ENCODE peak calls at places on chromosome 7, in seven cellular contexts. T, V, R, H, A, J and B are unnamed samples.

GRCh38 chr7:149854611-149855367 is 16.6 kb downstream of the ZNF862 start:
- DNase-seq in V (no peak), T (peak; percentile 53), R (peak; percentile 62), J (no peak), H (no peak), A (peak; percentile 81), B (peak; percentile 36)

GRCh38 chr7:90207956-90208355 is 3.6 kb upstream of the STEAP2 start:
- DNase-seq in T (no peak), R (no peak), H (no peak), V (no peak), J (no peak), A (no peak), B (no peak)

GRCh38 chr7:17598846-17599245 is 300.4 kb downstream of the AHR start:
- DNase-seq in T (no peak), J (no peak), A (no peak), H (no peak), V (no peak), R (no peak), B (no peak)

GRCh38 chr7:137888254-137888653 is 41.5 kb upstream of the DGKI start:
- DNase-seq in R (no peak), J (no peak), V (no peak), H (peak; percentile 19), A (no peak), T (no peak), B (no peak)

GRCh38 chr7:1978656-1979590 is 253.8 kb downstream of the MAD1L1 start:
- DNase-seq in T (no peak), J (no peak), V (no peak), H (no peak), A (no peak), R (no peak), B (no peak)

GRCh38 chr7:37198188-37198905 is 250.3 kb downstream of the ELMO1 start:
- DNase-seq in V (no peak), R (no peak), A (no peak), J (no peak), H (no peak), T (peak; percentile 49), B (no peak)

GRCh38 chr7:100603697-100604077 is 1.5 kb downstream of the PCOLCE start:
- DNase-seq in R (peak; percentile 85), T (no peak), A (no peak), H (no peak), J (no peak), V (no peak), B (no peak)

GRCh38 chr7:107902381-107902780 is 11.4 kb downstream of the DLD start:
- DNase-seq in T (no peak), H (no peak), V (no peak), J (no peak), R (no peak), A (no peak), B (no peak)

GRCh38 chr7:67573639-67574038 is 577.0 kb downstream of the TYW1 start:
- DNase-seq in H (no peak), R (no peak), J (no peak), A (no peak), T (no peak), V (no peak), B (no peak)

GRCh38 chr7:40369641-40370277 is 235.0 kb downstream of the SUGCT start:
- DNase-seq in V (no peak), J (no peak), T (peak; percentile 2), R (no peak), H (no peak), A (no peak), B (no peak)

GRCh38 chr7:40380111-40380510 is 245.3 kb downstream of the SUGCT start:
- DNase-seq in T (no peak), H (no peak), A (no peak), J (no peak), V (no peak), R (no peak), B (no peak)

GRCh38 chr7:40372031-40372430 is 237.2 kb downstream of the SUGCT start:
- DNase-seq in A (no peak), J (no peak), T (no peak), V (no peak), H (no peak), R (no peak), B (no peak)

DNA sequence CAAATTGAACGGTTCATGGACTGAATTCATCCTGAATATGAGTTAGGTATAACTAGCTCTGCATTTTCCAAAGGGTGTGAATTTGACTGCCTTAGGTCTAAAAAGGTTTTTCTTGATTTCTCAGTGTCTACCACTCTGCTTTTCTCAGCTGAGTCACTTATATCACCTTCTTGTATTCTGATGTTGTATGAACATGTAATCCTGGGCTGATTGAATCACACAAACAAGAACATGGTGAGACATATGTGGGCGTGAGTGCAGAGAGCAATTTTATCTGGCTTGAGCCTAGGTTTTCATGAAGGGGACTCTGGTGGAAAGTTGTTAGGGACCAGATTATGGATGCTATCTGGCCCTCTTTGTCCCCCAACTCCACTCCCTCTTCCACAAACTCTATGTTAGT is 239.8 kb downstream of the SUGCT start:
- DNase-seq in R (no peak), V (no peak), H (no peak), T (no peak), A (no peak), J (no peak), B (no peak)
- H3K4me3 ChIP-seq in R (no peak overlapping the region), V (no peak overlapping the region), H (no peak overlapping the region), T (no peak overlapping the region), A (no peak overlapping the region), J (no peak overlapping the region), B (no peak overlapping the region)

DNA sequence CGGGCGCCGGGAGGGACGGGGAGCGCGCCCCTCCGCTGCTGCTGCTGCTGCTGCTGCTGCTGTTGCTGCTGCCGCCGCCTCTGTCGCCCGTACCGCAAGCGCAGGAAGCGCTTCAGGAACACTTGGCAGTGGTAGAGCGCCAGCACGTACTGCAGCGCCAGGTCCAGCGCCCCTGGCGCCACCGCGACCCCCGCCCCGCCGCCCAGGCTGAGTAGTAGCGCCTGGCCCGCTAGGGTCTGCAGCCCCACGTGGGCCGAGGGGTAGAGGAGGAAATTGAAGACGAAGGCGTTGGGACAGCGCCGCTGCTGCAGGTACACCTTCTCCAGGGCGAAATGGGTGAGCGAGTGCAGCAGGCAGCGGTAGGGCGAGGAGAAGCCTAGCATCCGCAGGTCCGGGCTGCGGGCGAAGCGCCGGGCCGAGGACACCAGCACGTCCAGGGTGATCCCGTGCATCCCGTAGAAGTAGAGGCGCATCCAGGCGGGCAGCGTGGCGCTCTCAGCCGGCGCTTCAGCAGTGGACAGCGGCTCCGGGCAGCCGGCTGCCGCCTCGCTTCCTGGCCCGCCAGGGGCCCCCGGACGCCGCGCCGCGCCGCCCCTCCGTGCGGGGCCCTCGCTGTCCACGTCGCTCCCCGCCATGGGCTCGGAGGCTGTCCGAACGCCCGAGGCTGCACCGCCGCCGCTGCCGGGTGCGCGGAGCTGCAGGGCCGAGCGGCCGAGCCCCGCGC is at the start of gene TMEM229A:
- DNase-seq in J (no peak), A (peak; percentile 88), R (peak; percentile 81), T (no peak), H (no peak), V (peak; percentile 35), B (no peak)
- H3K9ac ChIP-seq in J (no peak within 1 kb of the TSS), A (no peak within 1 kb of the TSS), R (no peak within 1 kb of the TSS), T (no peak within 1 kb of the TSS), H (no peak within 1 kb of the TSS), V (peak within 1 kb of the TSS; percentile 70), B (no peak within 1 kb of the TSS)

GRCh38 chr7:25598765-25599164 is 370.5 kb upstream of the NPVF start:
- DNase-seq in H (no peak), J (no peak), V (no peak), T (no peak), R (no peak), A (no peak), B (no peak)
- TF ChIP-seq YY1 in H (no peak), J (no peak), V (no peak), T (no peak), R (no peak), A (no peak), B (no peak)

DNA sequence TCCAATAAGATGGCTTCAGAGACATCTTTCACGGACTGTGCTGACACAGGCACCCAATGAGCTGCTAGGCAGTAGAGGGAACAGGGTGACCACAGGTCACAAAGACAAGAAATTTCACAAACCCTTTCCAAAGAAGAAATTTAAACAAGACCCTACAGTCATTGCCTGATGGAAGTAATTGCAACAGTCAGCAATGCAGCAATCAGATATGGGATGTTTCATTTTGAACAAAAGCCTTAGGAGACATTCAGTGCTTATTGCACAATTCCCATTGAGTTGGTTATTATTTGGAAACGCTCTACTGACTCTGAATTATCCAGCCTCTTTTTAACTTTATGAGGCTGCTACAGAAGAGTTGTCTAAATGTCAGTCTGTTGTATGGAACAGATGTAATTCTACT is 85.5 kb downstream of the ETV1 start:
- DNase-seq in A (no peak), J (no peak), H (no peak), T (no peak), V (no peak), R (no peak), B (no peak)
- H3K4me3 ChIP-seq in A (no peak overlapping the region), J (no peak overlapping the region), H (no peak overlapping the region), T (no peak overlapping the region), V (no peak overlapping the region), R (no peak overlapping the region), B (no peak overlapping the region)

DNA sequence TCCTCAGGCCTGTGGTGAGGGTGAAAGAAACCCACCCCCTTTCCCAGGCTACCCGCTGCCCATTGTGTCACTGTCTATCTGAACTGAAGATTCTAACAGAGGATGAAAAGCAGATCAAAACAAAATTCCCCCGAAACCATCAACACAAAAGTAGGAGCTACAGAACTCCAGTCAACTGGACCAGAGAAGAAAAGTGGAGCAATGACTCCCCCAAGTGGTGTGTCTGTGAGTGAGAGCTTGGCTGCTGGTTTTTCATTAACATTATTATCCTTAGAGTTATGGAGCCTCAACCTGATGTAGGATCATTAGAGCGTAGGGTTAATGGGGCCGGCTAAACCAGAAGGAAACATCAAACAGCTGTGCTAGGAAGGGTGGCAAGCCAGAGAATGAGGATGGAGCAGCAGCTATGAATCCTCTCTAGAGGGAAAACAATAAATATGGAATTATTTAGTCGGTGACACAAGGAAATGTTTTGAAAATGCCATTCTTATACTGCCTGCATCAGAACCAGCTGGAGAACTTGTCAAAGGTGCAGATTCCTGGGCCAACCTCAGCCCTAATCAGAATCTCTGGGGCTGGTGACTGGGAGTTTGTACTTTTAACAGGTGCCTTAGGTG is 38.3 kb downstream of the AKR1B1 start:
- DNase-seq in R (peak; percentile 65), J (peak; percentile 53), V (peak; percentile 43), T (peak; percentile 61), H (no peak), A (peak; percentile 77), B (peak; percentile 23)
- H3K9ac ChIP-seq in R (no peak overlapping the region), J (no peak overlapping the region), V (no peak overlapping the region), T (no peak overlapping the region), H (no peak overlapping the region), A (no peak overlapping the region), B (no peak overlapping the region)

DNA sequence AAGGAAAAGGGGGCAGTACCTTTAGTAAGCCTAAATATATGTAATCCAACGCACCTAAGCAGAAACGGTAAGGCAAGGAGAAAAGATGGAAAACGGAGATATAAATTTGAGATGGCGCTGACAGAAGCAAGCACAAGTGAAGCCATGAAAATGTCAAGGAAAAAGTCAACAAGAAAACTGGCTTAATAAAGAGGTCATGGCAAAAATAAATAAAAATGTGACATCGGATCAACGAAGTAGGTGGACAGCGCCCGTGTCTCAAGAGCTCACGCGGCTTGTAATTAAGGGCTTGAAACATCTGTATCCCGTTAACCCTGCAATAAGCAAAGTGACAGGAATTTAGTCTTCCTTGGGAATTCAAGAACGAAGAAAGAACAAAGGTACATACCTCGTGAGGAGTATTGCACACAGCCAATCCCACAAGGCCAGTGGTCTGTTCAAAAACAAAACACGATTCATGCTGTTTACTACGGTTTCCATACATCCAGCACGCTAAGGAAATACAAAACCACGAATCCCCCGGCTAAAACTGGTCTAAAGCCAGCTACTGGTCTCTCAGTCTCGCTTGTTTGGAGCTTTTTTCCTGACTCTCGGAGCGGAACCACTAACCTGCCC is 495 bp downstream of the NDUFA5 start:
- DNase-seq in V (no peak), T (no peak), R (no peak), J (peak; percentile 24), H (no peak), A (no peak), B (no peak)
- TF ChIP-seq YY1 in V (no peak), T (no peak), R (no peak), J (no peak), H (no peak), A (no peak), B (no peak)

GRCh38 chr7:55132550-55132889 is 113.7 kb downstream of the EGFR start:
- DNase-seq in R (no peak), A (no peak), H (no peak), T (no peak), J (no peak), V (no peak), B (no peak)
- H3K4me3 ChIP-seq in R (no peak overlapping the region), A (no peak overlapping the region), H (no peak overlapping the region), T (no peak overlapping the region), J (no peak overlapping the region), V (no peak overlapping the region), B (no peak overlapping the region)